ENCODE peak calls at places on chromosomes 7 and 10, in nine cellular contexts. R is PC-3; U is activated T-helper 2 cell treated with anti-CD3 and anti-CD28 coated beads, Interferon-gamma antibody, Interleukin-2, Interleukin-4, amounts not matched to agents 10 μg/mL and 5 μg/mL and 100 μg/mL, durations not matched to agents 14 hours and 24 hours and 36 hours; V is nucleus accumbens; Z is activated CD8-positive, alpha-beta T cell treated with anti-CD3 and anti-CD28 coated beads, Interleukin-2, amount 10 ng/mL, durations not matched to agents 7 days and 5 days; C is astrocyte of the spinal cord; S is amniotic stem cell; I is effector CD4-positive, alpha-beta T cell; T is substantia nigra. O is an unnamed sample.

GRCh38 chr7:149220534-149220933 is 18.9 kb upstream of the ZNF212 start:
- DNase-seq in R (peak; percentile 53), U (no peak), V (no peak), Z (no peak), C (no peak), S (no peak), I (no peak), T (no peak), O (no peak)

GRCh38 chr10:130456616-130457015 is 320.4 kb downstream of the GLRX3 start:
- DNase-seq in R (no peak), U (no peak), V (no peak), Z (no peak), C (no peak), S (no peak), I (no peak), T (no peak), O (no peak)

GRCh38 chr7:3267928-3268690 is 32.9 kb upstream of the SDK1 start:
- DNase-seq in R (peak; percentile 88), U (no peak), V (no peak), Z (no peak), C (peak; percentile 97), S (peak; percentile 9), I (no peak), T (no peak), O (peak; percentile 95)

GRCh38 chr7:24965831-24966708 is 13.9 kb downstream of the OSBPL3 start:
- DNase-seq in R (peak; percentile 79), U (peak; percentile 60), V (no peak), Z (peak; percentile 59), C (no peak), S (no peak), I (no peak), T (no peak), O (no peak)

GRCh38 chr7:80999771-81000170 is 80.9 kb upstream of the SEMA3C start:
- DNase-seq in R (no peak), U (no peak), V (no peak), Z (no peak), C (no peak), S (no peak), I (no peak), T (no peak), O (no peak)

GRCh38 chr10:67976292-67977245 is 92.1 kb downstream of the SIRT1 start:
- DNase-seq in R (peak; percentile 21), U (no peak), V (no peak), Z (no peak), C (no peak), S (no peak), I (no peak), T (peak; percentile 32), O (no peak)

GRCh38 chr7:28596245-28596935 is 184.1 kb downstream of the CREB5 start:
- DNase-seq in R (no peak), U (no peak), V (no peak), Z (no peak), C (peak; percentile 29), S (no peak), I (no peak), T (no peak), O (no peak)

GRCh38 chr10:24114561-24114960 is 94.4 kb upstream of the KIAA1217 start:
- DNase-seq in R (no peak), U (no peak), V (no peak), Z (no peak), C (no peak), S (no peak), I (no peak), T (no peak), O (no peak)

GRCh38 chr7:4270268-4270667 is 411.8 kb upstream of the FOXK1 start:
- DNase-seq in R (no peak), U (no peak), V (no peak), Z (no peak), C (no peak), S (no peak), I (no peak), T (no peak), O (no peak)

GRCh38 chr7:121084256-121084655 is 95.7 kb downstream of the CPED1 start:
- DNase-seq in R (no peak), U (no peak), V (no peak), Z (no peak), C (peak; percentile 43), S (no peak), I (no peak), T (no peak), O (no peak)

GRCh38 chr10:31774291-31774900 is 154.2 kb downstream of the ARHGAP12 start:
- DNase-seq in R (no peak), U (no peak), V (no peak), Z (no peak), C (no peak), S (no peak), I (no peak), T (no peak), O (no peak)

GRCh38 chr10:47262606-47263295 is 37.2 kb upstream of the GDF10 start:
- DNase-seq in R (no peak), U (no peak), V (no peak), Z (no peak), C (peak; percentile 78), S (no peak), I (no peak), T (no peak), O (no peak)

GRCh38 chr10:31157125-31157983 is 125.7 kb upstream of the ZNF438 start:
- DNase-seq in R (no peak), U (no peak), V (peak; percentile 43), Z (peak; percentile 7), C (peak; percentile 84), S (no peak), I (no peak), T (peak; percentile 64), O (no peak)

GRCh38 chr7:98203261-98203963 is 7.8 kb upstream of the BHLHA15 start:
- DNase-seq in R (no peak), U (no peak), V (no peak), Z (no peak), C (no peak), S (no peak), I (no peak), T (no peak), O (no peak)

GRCh38 chr10:16483241-16483917 is 38.3 kb downstream of the C1QL3 start:
- DNase-seq in R (no peak), U (no peak), V (no peak), Z (no peak), C (no peak), S (no peak), I (no peak), T (no peak), O (no peak)

GRCh38 chr10:62851449-62851848 is 35.3 kb upstream of the EGR2 start:
- DNase-seq in R (peak; percentile 86), U (no peak), V (no peak), Z (peak; percentile 34), C (no peak), S (no peak), I (no peak), T (no peak), O (no peak)

GRCh38 chr10:46020871-46021553 is 9.4 kb downstream of the NCOA4 start:
- DNase-seq in R (no peak), U (no peak), V (no peak), Z (no peak), C (peak; percentile 55), S (no peak), I (no peak), T (no peak), O (no peak)

GRCh38 chr7:73721237-73721848 is 1.9 kb upstream of the STX1A start:
- DNase-seq in R (peak; percentile 76), U (no peak), V (peak; percentile 37), Z (no peak), C (no peak), S (no peak), I (no peak), T (peak; percentile 89), O (no peak)

GRCh38 chr7:132004528-132004927 is 448.1 kb upstream of the PODXL start:
- DNase-seq in R (no peak), U (no peak), V (no peak), Z (no peak), C (peak; percentile 35), S (no peak), I (no peak), T (no peak), O (no peak)

GRCh38 chr7:29488977-29489376 is 74.7 kb upstream of the PRR15 start:
- DNase-seq in R (peak; percentile 60), U (no peak), V (no peak), Z (no peak), C (peak; percentile 81), S (no peak), I (no peak), T (no peak), O (no peak)

GRCh38 chr10:110540038-110540437 is 27.5 kb upstream of the SMC3 start:
- DNase-seq in R (no peak), U (no peak), V (no peak), Z (no peak), C (no peak), S (no peak), I (no peak), T (no peak), O (no peak)

GRCh38 chr7:149457766-149458165 is 3.1 kb downstream of the ZNF777 start:
- DNase-seq in R (no peak), U (no peak), V (no peak), Z (no peak), C (no peak), S (no peak), I (no peak), T (no peak), O (no peak)

GRCh38 chr7:149868638-149869290 is 5.0 kb upstream of the ATP6V0E2 start:
- DNase-seq in R (no peak), U (no peak), V (no peak), Z (no peak), C (no peak), S (no peak), I (no peak), T (no peak), O (no peak)

GRCh38 chr10:112615269-112615668 is 168.3 kb downstream of the VTI1A start:
- DNase-seq in R (peak; percentile 61), U (no peak), V (no peak), Z (no peak), C (no peak), S (no peak), I (no peak), T (no peak), O (no peak)

GRCh38 chr7:17371656-17372524 is 73.4 kb downstream of the AHR start:
- DNase-seq in R (peak; percentile 90), U (no peak), V (no peak), Z (no peak), C (peak; percentile 97), S (peak; percentile 77), I (no peak), T (no peak), O (peak; percentile 98)

GRCh38 chr10:5809541-5810154 is 3.6 kb downstream of the GDI2 start:
- DNase-seq in R (no peak), U (no peak), V (no peak), Z (no peak), C (no peak), S (no peak), I (no peak), T (no peak), O (no peak)

GRCh38 chr10:504806-505205 is 184.7 kb downstream of the DIP2C start:
- DNase-seq in R (no peak), U (no peak), V (no peak), Z (no peak), C (no peak), S (no peak), I (no peak), T (no peak), O (no peak)

GRCh38 chr7:137871173-137871915 is 24.6 kb upstream of the DGKI start:
- DNase-seq in R (no peak), U (no peak), V (no peak), Z (no peak), C (no peak), S (no peak), I (no peak), T (no peak), O (no peak)

GRCh38 chr7:102319671-102320070 is 33.0 kb downstream of the SH2B2 start:
- DNase-seq in R (no peak), U (no peak), V (no peak), Z (no peak), C (no peak), S (no peak), I (no peak), T (no peak), O (no peak)